ENCODE peak calls at places on chromosomes 4 and X, in six cellular contexts. One of them, this sample, is unnamed.

GRCh38 chr4:112889619-112890294 is 159.7 kb upstream of the ANK2 start:
- DNase-seq in heart left ventricle: no peak
- DNase-seq in heart right ventricle: no peak
- DNase-seq in body of pancreas: no peak
- DNase-seq in uterus: peak
- DNase-seq in A549: no peak
- DNase-seq in this sample: no peak

GRCh38 chrX:32744906-32745305 is 466.4 kb downstream of the DMD start:
- DNase-seq in heart left ventricle: no peak
- DNase-seq in heart right ventricle: no peak
- DNase-seq in body of pancreas: no peak
- DNase-seq in uterus: no peak
- DNase-seq in A549: no peak
- DNase-seq in this sample: no peak

GRCh38 chrX:150635952-150636351 is 57.2 kb upstream of the MTMR1 start:
- DNase-seq in heart left ventricle: no peak
- DNase-seq in heart right ventricle: no peak
- DNase-seq in body of pancreas: no peak
- DNase-seq in uterus: no peak
- DNase-seq in A549: peak
- DNase-seq in this sample: peak

GRCh38 chrX:138945219-138945618 is 233.7 kb upstream of the FGF13 start:
- DNase-seq in heart left ventricle: no peak
- DNase-seq in heart right ventricle: no peak
- DNase-seq in body of pancreas: no peak
- DNase-seq in uterus: no peak
- DNase-seq in A549: no peak
- DNase-seq in this sample: no peak

GRCh38 chr4:152956650-152957436 is 20.7 kb downstream of the FHDC1 start:
- DNase-seq in heart left ventricle: no peak
- DNase-seq in heart right ventricle: no peak
- DNase-seq in body of pancreas: no peak
- DNase-seq in uterus: no peak
- DNase-seq in A549: peak
- DNase-seq in this sample: peak

GRCh38 chrX:78375894-78376293 is 48.5 kb upstream of the CYSLTR1 start:
- DNase-seq in heart left ventricle: no peak
- DNase-seq in heart right ventricle: no peak
- DNase-seq in body of pancreas: no peak
- DNase-seq in uterus: no peak
- DNase-seq in A549: no peak
- DNase-seq in this sample: no peak

GRCh38 chr4:118280501-118281218 is 72.1 kb downstream of the PRSS12 start:
- DNase-seq in heart left ventricle: peak
- DNase-seq in heart right ventricle: peak
- DNase-seq in body of pancreas: peak
- DNase-seq in uterus: peak
- DNase-seq in A549: peak
- DNase-seq in this sample: peak

GRCh38 chrX:138874271-138874670 is 162.8 kb upstream of the FGF13 start:
- DNase-seq in heart left ventricle: no peak
- DNase-seq in heart right ventricle: no peak
- DNase-seq in body of pancreas: no peak
- DNase-seq in uterus: no peak
- DNase-seq in A549: no peak
- DNase-seq in this sample: no peak

GRCh38 chr4:185086053-185086452 is 57.0 kb upstream of the SLC25A4 start:
- DNase-seq in heart left ventricle: no peak
- DNase-seq in heart right ventricle: no peak
- DNase-seq in body of pancreas: no peak
- DNase-seq in uterus: no peak
- DNase-seq in A549: no peak
- DNase-seq in this sample: no peak

GRCh38 chrX:850471-850916 is 219.9 kb downstream of the SHOX start:
- DNase-seq in heart left ventricle: no peak
- DNase-seq in heart right ventricle: no peak
- DNase-seq in body of pancreas: no peak
- DNase-seq in uterus: no peak
- DNase-seq in A549: no peak
- DNase-seq in this sample: no peak

GRCh38 chr4:73257995-73258667 is 467 bp downstream of the ANKRD17 start:
- DNase-seq in heart left ventricle: peak
- DNase-seq in heart right ventricle: peak
- DNase-seq in body of pancreas: peak
- DNase-seq in uterus: peak
- DNase-seq in A549: peak
- DNase-seq in this sample: no peak

GRCh38 chr4:106303548-106303947 is 12.5 kb downstream of the TBCK start:
- DNase-seq in heart left ventricle: no peak
- DNase-seq in heart right ventricle: no peak
- DNase-seq in body of pancreas: no peak
- DNase-seq in uterus: no peak
- DNase-seq in A549: no peak
- DNase-seq in this sample: no peak
- H3K27ac ChIP-seq in heart left ventricle: no peak
- H3K27ac ChIP-seq in heart right ventricle: no peak
- H3K27ac ChIP-seq in body of pancreas: no peak
- H3K27ac ChIP-seq in uterus: no peak
- H3K27ac ChIP-seq in A549: no peak
- H3K27ac ChIP-seq in this sample: no peak

GRCh38 chrX:70088281-70088680 is 26.0 kb downstream of the OTUD6A start:
- DNase-seq in heart left ventricle: no peak
- DNase-seq in heart right ventricle: no peak
- DNase-seq in body of pancreas: no peak
- DNase-seq in uterus: no peak
- DNase-seq in A549: no peak
- DNase-seq in this sample: no peak

GRCh38 chrX:70092247-70092646 is 30.0 kb downstream of the OTUD6A start:
- DNase-seq in heart left ventricle: no peak
- DNase-seq in heart right ventricle: no peak
- DNase-seq in body of pancreas: no peak
- DNase-seq in uterus: no peak
- DNase-seq in A549: no peak
- DNase-seq in this sample: no peak

GRCh38 chrX:70087857-70088256 is 25.6 kb downstream of the OTUD6A start:
- DNase-seq in heart left ventricle: no peak
- DNase-seq in heart right ventricle: no peak
- DNase-seq in body of pancreas: peak
- DNase-seq in uterus: no peak
- DNase-seq in A549: no peak
- DNase-seq in this sample: no peak

GRCh38 chrX:70088791-70089190 is 26.5 kb downstream of the OTUD6A start:
- DNase-seq in heart left ventricle: no peak
- DNase-seq in heart right ventricle: no peak
- DNase-seq in body of pancreas: no peak
- DNase-seq in uterus: no peak
- DNase-seq in A549: no peak
- DNase-seq in this sample: no peak

DNA sequence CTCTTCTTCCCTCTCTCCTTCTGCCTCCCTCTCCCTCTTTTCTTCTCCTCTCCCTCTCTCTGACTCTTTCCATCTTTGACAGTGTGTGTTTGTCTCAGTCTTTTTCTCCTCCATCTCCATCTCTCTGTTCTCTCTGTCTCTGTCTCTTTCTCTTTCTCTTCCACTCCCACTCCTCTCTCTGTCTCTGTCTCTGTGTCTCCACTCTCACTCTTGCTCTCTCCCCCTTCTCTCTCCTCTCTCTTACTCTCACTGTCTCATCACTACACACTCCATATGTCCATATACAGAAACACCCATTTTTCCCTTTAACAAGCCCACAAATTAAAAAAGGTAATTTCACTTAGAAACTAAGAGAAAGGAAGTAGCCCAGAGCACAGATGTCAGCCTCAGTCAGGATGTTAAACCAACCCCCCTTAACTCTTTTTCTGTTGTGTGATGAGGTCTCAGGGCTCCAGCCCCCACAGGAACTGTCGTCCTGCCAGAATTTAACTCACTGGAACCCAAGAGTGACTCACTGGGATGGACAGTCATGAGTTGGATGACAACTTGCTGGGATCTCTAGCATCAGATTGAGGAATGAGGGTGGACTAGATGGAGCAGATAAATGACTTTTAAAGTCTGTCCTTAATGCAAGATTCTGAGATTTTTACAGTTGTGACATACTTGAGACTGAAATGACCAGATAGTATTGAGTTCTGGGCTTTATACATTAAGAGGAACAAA is 27.5 kb downstream of the OTUD6A start:
- DNase-seq in heart left ventricle: no peak
- DNase-seq in heart right ventricle: no peak
- DNase-seq in body of pancreas: no peak
- DNase-seq in uterus: no peak
- DNase-seq in A549: no peak
- DNase-seq in this sample: no peak
- H3K4me3 ChIP-seq in heart left ventricle: no peak
- H3K4me3 ChIP-seq in heart right ventricle: no peak
- H3K4me3 ChIP-seq in body of pancreas: no peak
- H3K4me3 ChIP-seq in uterus: no peak
- H3K4me3 ChIP-seq in A549: no peak
- H3K4me3 ChIP-seq in this sample: no peak

GRCh38 chrX:140916891-140917290 is 85.5 kb upstream of the SPANXB1 start:
- DNase-seq in heart left ventricle: no peak
- DNase-seq in heart right ventricle: no peak
- DNase-seq in body of pancreas: no peak
- DNase-seq in uterus: no peak
- DNase-seq in A549: no peak
- DNase-seq in this sample: no peak

GRCh38 chrX:140923118-140923517 is 79.3 kb upstream of the SPANXB1 start:
- DNase-seq in heart left ventricle: no peak
- DNase-seq in heart right ventricle: no peak
- DNase-seq in body of pancreas: no peak
- DNase-seq in uterus: no peak
- DNase-seq in A549: no peak
- DNase-seq in this sample: no peak

GRCh38 chrX:140917354-140918115 is 84.9 kb upstream of the SPANXB1 start:
- DNase-seq in heart left ventricle: no peak
- DNase-seq in heart right ventricle: no peak
- DNase-seq in body of pancreas: no peak
- DNase-seq in uterus: no peak
- DNase-seq in A549: no peak
- DNase-seq in this sample: no peak

GRCh38 chrX:140913802-140914501 is 88.4 kb upstream of the SPANXB1 start:
- DNase-seq in heart left ventricle: no peak
- DNase-seq in heart right ventricle: no peak
- DNase-seq in body of pancreas: no peak
- DNase-seq in uterus: no peak
- DNase-seq in A549: no peak
- DNase-seq in this sample: no peak

DNA sequence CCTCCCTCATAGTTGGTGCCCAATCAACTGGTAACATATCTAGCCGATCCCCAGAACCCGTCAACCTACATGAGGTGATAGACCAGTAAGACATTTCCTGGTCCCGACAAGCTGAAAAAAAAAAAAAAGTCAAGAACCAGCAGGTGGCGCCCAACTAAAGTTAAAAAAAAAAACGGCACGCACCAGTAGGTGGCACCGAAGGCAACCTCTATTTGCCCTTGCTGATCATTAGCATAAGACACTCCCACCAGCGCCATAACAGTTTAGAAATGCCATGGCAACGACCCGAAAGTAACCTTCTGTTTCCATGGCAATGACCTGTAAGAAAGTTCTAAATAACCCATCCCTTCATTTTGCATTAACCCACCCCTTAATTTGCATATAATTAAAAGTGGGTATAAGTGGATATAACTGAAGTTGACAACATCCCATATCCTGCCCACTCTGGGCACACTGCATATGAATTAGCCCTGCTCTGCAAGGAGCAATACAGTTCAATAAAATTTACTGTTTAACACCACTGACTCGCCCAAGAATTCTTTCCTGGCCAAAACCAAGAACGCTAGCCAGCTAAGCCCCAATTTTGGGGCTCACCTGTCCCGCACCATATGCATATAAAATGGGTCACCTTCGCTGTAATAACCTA is 83.9 kb upstream of the SPANXB1 start:
- DNase-seq in heart left ventricle: no peak
- DNase-seq in heart right ventricle: peak
- DNase-seq in body of pancreas: peak
- DNase-seq in uterus: no peak
- DNase-seq in A549: peak
- DNase-seq in this sample: peak
- TF ChIP-seq CTCF in heart left ventricle: peak
- TF ChIP-seq CTCF in heart right ventricle: peak
- TF ChIP-seq CTCF in body of pancreas: peak
- TF ChIP-seq CTCF in uterus: peak
- TF ChIP-seq CTCF in A549: peak
- TF ChIP-seq CTCF in this sample: peak

DNA sequence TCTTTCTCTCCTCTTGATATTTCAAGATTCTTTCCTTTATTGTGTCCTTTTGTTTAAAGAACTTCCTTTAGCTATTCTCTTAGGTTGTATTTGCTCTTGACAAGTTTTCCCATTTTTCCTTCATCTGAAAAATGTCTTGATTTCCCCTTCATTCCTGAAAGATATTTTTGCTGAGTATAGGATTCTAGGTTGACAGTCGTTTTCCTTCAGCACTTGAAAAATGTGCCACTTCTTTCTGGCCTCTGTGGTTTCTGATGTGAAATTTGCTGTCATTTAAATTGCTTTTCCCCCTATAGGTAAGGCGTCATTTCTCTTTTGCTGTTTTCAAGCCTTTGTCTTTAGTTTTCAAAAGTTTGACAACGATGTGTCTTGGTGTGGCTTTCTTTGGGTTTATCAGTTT is 23.3 kb upstream of the LAMTOR3 start:
- DNase-seq in heart left ventricle: no peak
- DNase-seq in heart right ventricle: no peak
- DNase-seq in body of pancreas: no peak
- DNase-seq in uterus: no peak
- DNase-seq in A549: no peak
- DNase-seq in this sample: no peak
- H3K27ac ChIP-seq in heart left ventricle: no peak
- H3K27ac ChIP-seq in heart right ventricle: no peak
- H3K27ac ChIP-seq in body of pancreas: no peak
- H3K27ac ChIP-seq in uterus: no peak
- H3K27ac ChIP-seq in A549: no peak
- H3K27ac ChIP-seq in this sample: no peak

GRCh38 chrX:19658030-19658429 is 142.7 kb upstream of the MAP3K15 start:
- DNase-seq in heart left ventricle: no peak
- DNase-seq in heart right ventricle: no peak
- DNase-seq in body of pancreas: no peak
- DNase-seq in uterus: no peak
- DNase-seq in A549: no peak
- DNase-seq in this sample: no peak
- H3K4me3 ChIP-seq in heart left ventricle: no peak
- H3K4me3 ChIP-seq in heart right ventricle: no peak
- H3K4me3 ChIP-seq in body of pancreas: no peak
- H3K4me3 ChIP-seq in uterus: no peak
- H3K4me3 ChIP-seq in A549: no peak
- H3K4me3 ChIP-seq in this sample: no peak

GRCh38 chrX:18894156-18894555 is 89.8 kb downstream of the PHKA2 start:
- DNase-seq in heart left ventricle: no peak
- DNase-seq in heart right ventricle: no peak
- DNase-seq in body of pancreas: no peak
- DNase-seq in uterus: no peak
- DNase-seq in A549: no peak
- DNase-seq in this sample: no peak
- TF ChIP-seq CTCF in heart left ventricle: no peak
- TF ChIP-seq CTCF in heart right ventricle: no peak
- TF ChIP-seq CTCF in body of pancreas: no peak
- TF ChIP-seq CTCF in uterus: no peak
- TF ChIP-seq CTCF in A549: no peak
- TF ChIP-seq CTCF in this sample: no peak

GRCh38 chrX:143632625-143633387 is 3.1 kb downstream of the SLITRK4 start:
- DNase-seq in heart left ventricle: no peak
- DNase-seq in heart right ventricle: no peak
- DNase-seq in body of pancreas: no peak
- DNase-seq in uterus: no peak
- DNase-seq in A549: no peak
- DNase-seq in this sample: no peak
- H3K27ac ChIP-seq in heart left ventricle: no peak
- H3K27ac ChIP-seq in heart right ventricle: no peak
- H3K27ac ChIP-seq in body of pancreas: no peak
- H3K27ac ChIP-seq in uterus: no peak
- H3K27ac ChIP-seq in A549: no peak
- H3K27ac ChIP-seq in this sample: no peak

This sample was measured in AG04450.